ENCODE peak calls at places on chromosomes 4 and X, in six cellular contexts. B is fibroblast of mammary gland, M is NCI-H345, K is AG10803, H is AG08395, R is iPS-NIHi11. S is an unnamed sample.

GRCh38 chr4:7367894-7368293 is 66.8 kb downstream of the PSAPL1 start:
- DNase-seq in B (no peak), M (peak), R (no peak), H (no peak), K (peak), S (no peak)

GRCh38 chrX:140766024-140766611 is 56.6 kb downstream of the LINC00632 start:
- DNase-seq in M (peak), H (peak), K (peak), R (peak), B (peak), S (peak)

GRCh38 chr4:187020681-187021080 is 297.0 kb upstream of the FAT1 start:
- DNase-seq in K (no peak), R (no peak), M (no peak), H (no peak), B (no peak), S (no peak)

GRCh38 chr4:73104695-73105094 is 35.2 kb upstream of the COX18 start:
- DNase-seq in B (no peak), K (no peak), R (no peak), H (no peak), M (no peak), S (no peak)

GRCh38 chr4:94504545-94504944 is 52.8 kb downstream of the PDLIM5 start:
- DNase-seq in M (no peak), H (peak), K (peak), R (no peak), B (peak), S (no peak)

GRCh38 chr4:30953799-30954198 is 233.6 kb downstream of the PCDH7 start:
- DNase-seq in H (no peak), K (no peak), R (no peak), B (no peak), M (no peak), S (no peak)

GRCh38 chrX:135740683-135741149 is 27.3 kb downstream of the CT45A3 start:
- DNase-seq in H (no peak), R (peak), B (no peak), M (no peak), K (no peak), S (no peak)

GRCh38 chr4:137674066-137674465 is 141.8 kb upstream of the PCDH18 start:
- DNase-seq in K (peak), B (peak), H (peak), M (no peak), R (no peak), S (peak)

GRCh38 chr4:108166441-108167315 is 2.1 kb downstream of the LEF1 start:
- DNase-seq in B (peak), H (no peak), M (peak), R (peak), K (no peak), S (no peak)

GRCh38 chr4:183702492-183702891 is 43.4 kb downstream of the TRAPPC11 start:
- DNase-seq in B (no peak), K (no peak), R (no peak), M (no peak), H (no peak), S (no peak)

GRCh38 chrX:136162827-136163427 is 15.6 kb downstream of the FHL1 start:
- DNase-seq in R (peak), H (peak), M (peak), B (peak), K (peak), S (peak)

GRCh38 chrX:17608898-17609297 is 128.4 kb upstream of the SCML1 start:
- DNase-seq in M (peak), H (no peak), R (no peak), B (peak), K (no peak), S (no peak)

GRCh38 chrX:9519546-9520210 is 54.8 kb downstream of the TBL1X start:
- DNase-seq in M (no peak), H (peak), R (no peak), B (peak), K (peak), S (no peak)

GRCh38 chrX:66110112-66110511 is 53.9 kb upstream of the HEPH start:
- DNase-seq in M (no peak), H (peak), B (peak), K (peak), R (peak), S (peak)

GRCh38 chr4:127782275-127783025 is at the start of gene HSPA4L:
- DNase-seq in K (peak), M (peak), H (peak), B (peak), R (peak), S (peak)

GRCh38 chr4:3856604-3857204 is 90.5 kb downstream of the ADRA2C start:
- DNase-seq in M (no peak), H (no peak), R (no peak), K (no peak), B (no peak), S (no peak)

GRCh38 chr4:112860731-112861377 is 188.6 kb upstream of the ANK2 start:
- DNase-seq in M (no peak), B (no peak), K (no peak), H (no peak), R (peak), S (no peak)

GRCh38 chr4:106273831-106274230 is 42.2 kb downstream of the TBCK start:
- DNase-seq in B (peak), R (no peak), H (peak), M (no peak), K (peak), S (no peak)

GRCh38 chrX:53294024-53294648 is 12.8 kb upstream of the IQSEC2 start:
- DNase-seq in H (peak), M (no peak), R (no peak), B (peak), K (no peak), S (peak)

GRCh38 chr4:71074452-71075299 is 81.2 kb downstream of the DCK start:
- DNase-seq in B (no peak), K (peak), M (no peak), R (no peak), H (peak), S (no peak)

GRCh38 chr4:55574252-55574651 is 17.8 kb downstream of the PDCL2 start:
- DNase-seq in H (no peak), K (no peak), M (no peak), B (no peak), R (no peak), S (peak)

GRCh38 chrX:151793886-151794285 is 59.3 kb downstream of the CNGA2 start:
- DNase-seq in B (no peak), R (no peak), M (no peak), H (no peak), K (no peak), S (no peak)

GRCh38 chrX:72714471-72714916 is 388 bp upstream of the PHKA1 start:
- DNase-seq in M (peak), H (peak), K (peak), B (peak), R (peak), S (peak)